ENCODE peak calls at places on chromosomes 5 and 9, in four cellular contexts. R is GM12878, K is K562, I is HepG2. Y is an unnamed sample.

GRCh38 chr5:8869932-8870331 is 675.9 kb downstream of the SEMA5A start:
- DNase-seq in R (no peak), K (no peak), I (no peak), Y (no peak)

GRCh38 chr5:95686661-95687060 is 3.9 kb upstream of the SPATA9 start:
- DNase-seq in R (no peak), K (no peak), I (no peak), Y (no peak)

GRCh38 chr5:119289413-119289812 is 66.4 kb upstream of the TNFAIP8 start:
- DNase-seq in R (no peak), K (no peak), I (no peak), Y (no peak)

GRCh38 chr5:134090482-134090881 is 24.0 kb upstream of the TCF7 start:
- DNase-seq in R (no peak), K (no peak), I (no peak), Y (no peak)

GRCh38 chr5:134902071-134902801 is 2.7 kb upstream of the PCBD2 start:
- DNase-seq in R (peak), K (no peak), I (no peak), Y (no peak)

GRCh38 chr9:97299809-97300414 is 7.5 kb upstream of the CCDC180 start:
- DNase-seq in R (peak), K (no peak), I (no peak), Y (no peak)

GRCh38 chr9:126363847-126364671 is 37.4 kb downstream of the MVB12B start:
- DNase-seq in R (no peak), K (no peak), I (no peak), Y (no peak)

GRCh38 chr9:106731910-106732309 is 131.1 kb upstream of the ZNF462 start:
- DNase-seq in R (no peak), K (no peak), I (no peak), Y (no peak)

GRCh38 chr9:105475302-105475701 is 27.5 kb downstream of the FSD1L start:
- DNase-seq in R (no peak), K (no peak), I (peak), Y (peak)

GRCh38 chr5:67530609-67531255 is 334.1 kb upstream of the CD180 start:
- DNase-seq in R (no peak), K (no peak), I (no peak), Y (no peak)

GRCh38 chr5:53303105-53303504 is 177.3 kb upstream of the FST start:
- DNase-seq in R (no peak), K (no peak), I (no peak), Y (no peak)

GRCh38 chr5:252546-252945 is 18.9 kb upstream of the PDCD6 start:
- DNase-seq in R (no peak), K (no peak), I (no peak), Y (no peak)

GRCh38 chr9:79581794-79582193 is 10.0 kb downstream of the TLE4 start:
- DNase-seq in R (no peak), K (no peak), I (peak), Y (no peak)
- TF ChIP-seq FOXK2 in R (no peak), K (no peak), I (no peak), Y (no peak)

GRCh38 chr9:36398745-36399144 is 1.3 kb downstream of the RNF38 start:
- DNase-seq in R (no peak), K (no peak), I (no peak), Y (no peak)
- TF ChIP-seq FOXK2 in R (no peak), K (no peak), I (no peak), Y (no peak)

GRCh38 chr5:6827815-6828214 is 114.6 kb downstream of the TENT4A start:
- DNase-seq in R (no peak), K (no peak), I (no peak), Y (no peak)
- TF ChIP-seq FOXK2 in R (no peak), K (no peak), I (no peak), Y (no peak)

DNA sequence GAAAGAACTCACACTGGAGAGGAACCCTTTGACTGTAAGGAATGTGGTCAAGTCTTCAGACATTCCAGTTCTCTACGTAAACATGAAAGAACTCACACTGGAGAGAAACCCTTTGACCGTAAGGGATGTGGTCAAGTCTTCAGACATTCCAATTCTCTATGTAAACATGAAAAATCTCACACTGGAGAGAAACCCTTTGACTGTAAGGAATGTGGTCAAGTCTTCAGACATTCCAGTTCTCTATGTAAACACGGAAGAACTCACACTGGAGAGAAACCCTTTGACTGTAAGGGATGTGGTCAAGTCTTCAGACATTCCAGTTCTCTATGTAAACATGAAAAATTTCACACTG is 32.6 kb downstream of the MAPK9 start:
- DNase-seq in R (no peak), K (no peak), I (no peak), Y (no peak)
- TF ChIP-seq FOXK2 in R (no peak), K (no peak), I (no peak), Y (no peak)